ENCODE peak calls at places on chromosome 13, in eight cellular contexts. B is cardiac muscle cell, J is Panc1, K is PC-9, N is A549, O is tibial artery, H is colonic mucosa, T is HCT116. F is an unnamed sample. For H3K9me3 and H3K4me1, the result is how much of the 10 kb centered on the place peaks cover.

GRCh38 chr13:39892731-39893293 is 237.3 kb downstream of the COG6 start:
- DNase-seq in B (peak), J (no peak), K (no peak), N (no peak), O (no peak), H (no peak), T (no peak), F (no peak)

GRCh38 chr13:42064966-42065365 is 16.5 kb downstream of the DGKH start:
- DNase-seq in B (no peak), J (no peak), K (no peak), N (no peak), O (no peak), H (no peak), T (no peak), F (no peak)

GRCh38 chr13:43284162-43284561 is 260.8 kb downstream of the DNAJC15 start:
- DNase-seq in B (peak), J (no peak), K (no peak), N (no peak), O (no peak), H (no peak), T (no peak), F (no peak)

GRCh38 chr13:76790519-76791289 is 95.5 kb downstream of the KCTD12 start:
- DNase-seq in B (peak), J (no peak), K (no peak), N (no peak), O (no peak), H (no peak), T (no peak), F (no peak)

GRCh38 chr13:112450567-112451240 is 74.5 kb downstream of the SPACA7 start:
- DNase-seq in B (no peak), J (no peak), K (no peak), N (no peak), O (peak), H (no peak), T (no peak), F (no peak)

GRCh38 chr13:84864341-84864740 is 934.9 kb downstream of the SLITRK6 start:
- DNase-seq in B (no peak), J (no peak), K (no peak), N (no peak), O (no peak), H (no peak), T (no peak), F (no peak)

GRCh38 chr13:27194895-27195764 is 23.5 kb upstream of the USP12 start:
- DNase-seq in B (peak), J (peak), K (peak), N (peak), O (no peak), H (no peak), T (peak), F (no peak)

GRCh38 chr13:72875233-72875632 is 93.3 kb downstream of the PIBF1 start:
- DNase-seq in B (peak), J (no peak), K (no peak), N (no peak), O (no peak), H (no peak), T (no peak), F (no peak)

GRCh38 chr13:25977216-25977615 is 74.6 kb downstream of the SHISA2 start:
- DNase-seq in B (no peak), J (no peak), K (no peak), N (no peak), O (no peak), H (no peak), T (no peak), F (no peak)

GRCh38 chr13:33260168-33261098 is 25.1 kb downstream of the STARD13 start:
- DNase-seq in B (peak), J (no peak), K (no peak), N (no peak), O (no peak), H (no peak), T (peak), F (no peak)

GRCh38 chr13:41008349-41008980 is 10.7 kb downstream of the ELF1 start:
- DNase-seq in B (peak), J (no peak), K (no peak), N (no peak), O (no peak), H (no peak), T (no peak), F (no peak)

GRCh38 chr13:41005709-41006108 is 13.4 kb downstream of the ELF1 start:
- DNase-seq in B (no peak), J (no peak), K (no peak), N (no peak), O (no peak), H (no peak), T (no peak), F (no peak)

GRCh38 chr13:41006951-41007350 is 12.2 kb downstream of the ELF1 start:
- DNase-seq in B (no peak), J (no peak), K (no peak), N (no peak), O (no peak), H (no peak), T (no peak), F (no peak)

GRCh38 chr13:41006296-41006695 is 12.8 kb downstream of the ELF1 start:
- DNase-seq in B (no peak), J (no peak), K (no peak), N (no peak), O (no peak), H (no peak), T (no peak), F (no peak)

DNA sequence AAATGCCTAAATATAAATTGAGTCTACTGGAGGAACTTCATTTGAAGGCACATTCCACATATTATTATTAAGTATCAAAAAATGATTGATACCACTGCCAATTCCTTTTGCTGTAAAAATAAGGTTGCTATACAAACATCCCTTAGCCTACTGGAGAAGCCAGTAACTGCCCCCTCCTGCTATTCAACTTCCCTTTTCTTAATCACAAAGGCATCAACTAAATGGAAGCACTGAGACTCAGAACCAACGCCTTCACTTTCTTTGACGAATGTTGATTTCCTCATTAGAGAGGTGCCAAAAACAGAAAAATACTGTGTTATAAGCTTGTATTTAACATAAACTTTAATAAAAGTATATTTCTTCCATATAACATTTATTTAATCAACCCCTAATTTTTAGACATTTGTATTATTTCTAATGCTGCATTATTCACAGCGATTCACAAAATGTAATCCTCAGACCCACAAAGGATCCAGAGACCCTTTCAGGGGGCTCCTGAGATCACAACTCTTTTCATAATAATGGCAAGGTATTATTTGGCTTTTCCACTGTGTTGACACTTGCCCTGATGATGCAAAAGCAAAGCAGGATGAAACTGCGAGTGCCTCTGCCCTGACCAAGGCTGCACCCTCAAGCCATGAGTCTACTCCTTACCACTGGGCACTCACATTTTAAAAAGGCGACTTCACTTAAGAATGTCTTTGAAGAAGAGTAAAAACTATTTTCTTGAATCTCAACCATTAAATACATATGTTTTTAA is 11.6 kb downstream of the ELF1 start:
- DNase-seq in B (no peak), J (no peak), K (no peak), N (no peak), O (no peak), H (no peak), T (no peak), F (no peak)
- H3K4me3 ChIP-seq in B (no peak), J (no peak), K (peak), N (peak), O (no peak), H (no peak), T (no peak), F (no peak)

GRCh38 chr13:37811441-37811840 is 58.1 kb downstream of the TRPC4 start:
- DNase-seq in B (peak), J (no peak), K (no peak), N (no peak), O (no peak), H (no peak), T (no peak), F (no peak)

DNA sequence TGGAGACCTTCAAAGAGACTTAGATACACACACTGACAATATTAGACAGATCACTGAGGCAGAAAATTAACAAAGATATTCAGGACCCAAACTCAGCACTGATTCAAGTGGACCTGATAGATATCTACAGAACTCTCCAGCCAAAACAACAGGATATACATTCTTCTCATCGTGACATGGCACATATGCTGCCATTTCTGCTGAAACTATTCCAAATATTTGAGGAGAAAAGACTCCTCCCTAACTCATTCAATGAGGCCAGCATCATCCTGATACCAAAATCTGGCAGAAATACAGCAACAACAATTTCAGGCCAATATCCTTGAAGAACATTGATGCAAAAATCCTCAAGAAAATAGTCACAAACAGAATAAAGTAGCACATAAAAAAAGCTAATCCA is 53.3 kb downstream of the TRPC4 start:
- DNase-seq in B (peak), J (no peak), K (no peak), N (no peak), O (no peak), H (no peak), T (no peak), F (no peak)
- H3K9me3 ChIP-seq in B (under half), J (under half), K (under half), N (under half), O (under half), H (under half), T (under half), F (under half)

DNA sequence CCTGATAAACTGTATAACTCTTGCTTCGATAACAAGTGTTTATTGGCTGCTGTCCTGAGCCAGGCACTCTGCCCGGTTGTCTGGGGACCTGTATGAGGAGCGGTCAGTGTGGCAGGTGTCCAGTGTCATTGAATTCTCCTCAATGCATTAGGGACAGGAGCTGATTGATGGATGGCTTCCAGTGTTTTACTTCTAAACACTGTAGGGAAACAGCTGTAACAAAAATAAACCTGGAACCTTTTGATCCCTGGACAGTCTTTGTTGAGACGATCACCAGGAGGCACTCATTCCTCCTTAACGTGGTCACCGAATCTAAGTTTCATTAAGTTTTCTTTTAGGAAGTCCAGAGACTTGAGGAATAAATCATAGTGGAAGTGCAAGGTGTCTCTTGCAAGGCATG is 17.9 kb downstream of the UBAC2 start:
- DNase-seq in B (no peak), J (no peak), K (no peak), N (no peak), O (no peak), H (no peak), T (no peak), F (peak)
- H3K4me1 ChIP-seq in B (under half), J (under half), K (under half), N (under half), O (under half), H (under half), T (under half), F (under half)

DNA sequence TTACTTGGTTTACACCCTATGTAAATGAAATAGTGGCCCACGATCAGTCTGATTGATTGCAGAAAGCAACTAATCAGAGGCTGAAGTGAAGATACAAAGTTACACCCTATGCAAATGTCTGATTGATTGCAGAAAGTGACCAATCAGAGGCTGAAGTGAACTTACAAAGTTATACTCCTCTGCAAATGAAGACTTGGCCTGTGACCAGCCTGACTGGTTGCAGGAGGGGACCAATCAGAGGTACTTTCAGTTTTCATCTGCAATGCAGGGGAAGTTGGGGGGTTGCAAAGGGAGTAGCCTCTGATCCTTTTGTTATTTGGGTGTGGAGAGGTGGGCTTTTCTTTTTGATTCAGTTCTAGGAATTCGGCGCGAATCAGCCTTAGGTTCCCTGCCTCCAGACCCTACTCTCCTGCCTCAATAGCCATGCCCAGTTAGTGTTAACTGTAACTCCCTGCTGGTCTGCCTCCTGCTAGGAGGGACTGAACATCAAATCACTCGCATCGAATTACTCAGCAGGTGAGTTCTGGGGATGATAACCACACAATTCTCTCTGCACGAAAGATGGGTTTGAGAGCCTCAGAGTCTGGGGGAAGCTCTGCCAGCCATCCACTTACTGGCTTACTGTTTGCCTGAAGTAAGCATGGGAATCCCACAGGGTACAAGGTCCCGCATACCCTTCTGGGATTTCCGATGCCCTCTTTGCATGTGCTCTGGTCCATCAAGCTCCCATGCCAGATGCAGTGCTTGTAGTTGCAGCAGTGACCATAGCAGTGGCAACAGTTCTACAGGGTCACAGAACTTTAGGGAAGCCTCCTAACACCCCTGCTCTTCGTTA is 7.5 kb downstream of the ARL11 start:
- DNase-seq in B (peak), J (no peak), K (no peak), N (no peak), O (no peak), H (no peak), T (no peak), F (no peak)
- H3K4me3 ChIP-seq in B (no peak), J (no peak), K (no peak), N (no peak), O (peak), H (no peak), T (no peak), F (no peak)

GRCh38 chr13:29100739-29101138 is 280.6 kb downstream of the MTUS2 start:
- DNase-seq in B (no peak), J (no peak), K (no peak), N (no peak), O (no peak), H (no peak), T (no peak), F (no peak)
- H3K9me3 ChIP-seq in B (under half), J (under half), K (under half), N (under half), O (under half), H (under half), T (under half), F (under half)

GRCh38 chr13:48400090-48400694 is 12.7 kb downstream of the LPAR6 start:
- DNase-seq in B (no peak), J (no peak), K (no peak), N (no peak), O (no peak), H (no peak), T (no peak), F (no peak)
- H3K4me1 ChIP-seq in B (under half), J (under half), K (under half), N (under half), O (under half), H (under half), T (under half), F (under half)

GRCh38 chr13:19587635-19588300 is 26.4 kb upstream of the TPTE2 start:
- DNase-seq in B (peak), J (peak), K (no peak), N (peak), O (no peak), H (no peak), T (peak), F (no peak)

GRCh38 chr13:19591864-19592263 is 30.5 kb upstream of the TPTE2 start:
- DNase-seq in B (no peak), J (no peak), K (no peak), N (no peak), O (no peak), H (no peak), T (no peak), F (no peak)

GRCh38 chr13:19590423-19590822 is 29.1 kb upstream of the TPTE2 start:
- DNase-seq in B (no peak), J (no peak), K (no peak), N (no peak), O (no peak), H (no peak), T (no peak), F (no peak)

GRCh38 chr13:19589312-19589711 is 28.0 kb upstream of the TPTE2 start:
- DNase-seq in B (no peak), J (no peak), K (no peak), N (no peak), O (no peak), H (no peak), T (no peak), F (no peak)

DNA sequence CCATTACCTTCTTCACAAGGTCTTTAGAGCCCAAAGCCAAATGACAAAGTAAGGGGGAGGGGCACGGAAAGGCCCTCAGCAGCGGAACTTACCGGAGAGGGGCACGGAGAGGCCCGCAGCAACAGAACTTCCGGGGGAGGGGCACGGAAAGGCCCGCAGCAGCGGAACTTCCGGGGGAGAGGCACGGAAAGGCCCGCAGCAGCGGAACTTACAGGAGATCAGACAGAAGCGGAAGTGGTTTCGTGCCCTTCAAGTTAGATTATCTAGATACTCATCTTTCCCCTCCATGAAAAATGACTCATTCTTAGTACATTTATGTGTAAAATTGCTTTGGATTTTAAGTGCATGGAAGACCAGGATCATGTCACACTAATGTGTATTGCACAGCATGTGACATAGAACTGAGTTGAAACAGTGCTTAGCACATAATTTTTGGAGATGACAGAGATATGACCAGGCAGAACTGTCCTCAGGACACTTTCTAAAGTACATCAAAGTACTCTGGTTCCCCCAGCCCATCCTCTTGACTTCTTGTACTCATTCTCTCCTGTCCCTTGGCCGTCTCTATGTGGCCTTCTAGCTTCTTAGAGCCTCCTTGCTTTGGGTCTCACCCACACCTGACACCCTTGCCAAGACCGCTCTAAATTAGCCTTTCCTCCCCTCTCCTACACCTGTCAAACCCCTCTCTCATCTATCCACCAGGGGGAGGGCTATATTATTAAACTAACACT is 25.7 kb upstream of the TPTE2 start:
- DNase-seq in B (peak), J (no peak), K (no peak), N (no peak), O (no peak), H (peak), T (no peak), F (no peak)
- H3K4me3 ChIP-seq in B (no peak), J (no peak), K (peak), N (no peak), O (no peak), H (no peak), T (no peak), F (no peak)